ENCODE peak calls at places on chromosome 18, in five cellular contexts. W is GM12878, G is AG10803, X is SJSA1, Z is left ventricle myocardium inferior. E is an unnamed sample.

GRCh38 chr18:71326826-71327225 is 1038.0 kb downstream of the SOCS6 start:
- DNase-seq in X (no peak), W (no peak), Z (no peak), G (no peak), E (no peak)

GRCh38 chr18:53745228-53745967 is 479.1 kb downstream of the MBD2 start:
- DNase-seq in W (no peak), X (no peak), G (peak), Z (no peak), E (no peak)

GRCh38 chr18:3593381-3593903 is 143.5 kb downstream of the TGIF1 start:
- DNase-seq in W (no peak), Z (no peak), X (peak), G (peak), E (peak)

GRCh38 chr18:25310045-25310444 is 41.9 kb downstream of the ZNF521 start:
- DNase-seq in W (no peak), Z (no peak), X (no peak), G (peak), E (peak)

GRCh38 chr18:8780227-8780626 is 74.9 kb downstream of the MTCL1 start:
- DNase-seq in Z (no peak), X (peak), W (no peak), G (no peak), E (peak)

GRCh38 chr18:55588876-55589595 is 1.0 kb upstream of the TCF4 start:
- DNase-seq in X (no peak), G (no peak), W (no peak), Z (no peak), E (peak)

GRCh38 chr18:76579301-76579695 is 84.3 kb upstream of the ZNF516 start:
- DNase-seq in Z (no peak), W (no peak), G (no peak), X (no peak), E (no peak)

GRCh38 chr18:61953641-61954040 is 60.8 kb upstream of the RNF152 start:
- DNase-seq in Z (no peak), G (no peak), W (no peak), X (no peak), E (no peak)

GRCh38 chr18:1965541-1965940 is 605.8 kb downstream of the METTL4 start:
- DNase-seq in X (no peak), Z (no peak), W (no peak), G (no peak), E (no peak)

GRCh38 chr18:11324956-11325873 is 175.8 kb upstream of the PIEZO2 start:
- DNase-seq in W (peak), X (peak), G (peak), Z (no peak), E (peak)

DNA sequence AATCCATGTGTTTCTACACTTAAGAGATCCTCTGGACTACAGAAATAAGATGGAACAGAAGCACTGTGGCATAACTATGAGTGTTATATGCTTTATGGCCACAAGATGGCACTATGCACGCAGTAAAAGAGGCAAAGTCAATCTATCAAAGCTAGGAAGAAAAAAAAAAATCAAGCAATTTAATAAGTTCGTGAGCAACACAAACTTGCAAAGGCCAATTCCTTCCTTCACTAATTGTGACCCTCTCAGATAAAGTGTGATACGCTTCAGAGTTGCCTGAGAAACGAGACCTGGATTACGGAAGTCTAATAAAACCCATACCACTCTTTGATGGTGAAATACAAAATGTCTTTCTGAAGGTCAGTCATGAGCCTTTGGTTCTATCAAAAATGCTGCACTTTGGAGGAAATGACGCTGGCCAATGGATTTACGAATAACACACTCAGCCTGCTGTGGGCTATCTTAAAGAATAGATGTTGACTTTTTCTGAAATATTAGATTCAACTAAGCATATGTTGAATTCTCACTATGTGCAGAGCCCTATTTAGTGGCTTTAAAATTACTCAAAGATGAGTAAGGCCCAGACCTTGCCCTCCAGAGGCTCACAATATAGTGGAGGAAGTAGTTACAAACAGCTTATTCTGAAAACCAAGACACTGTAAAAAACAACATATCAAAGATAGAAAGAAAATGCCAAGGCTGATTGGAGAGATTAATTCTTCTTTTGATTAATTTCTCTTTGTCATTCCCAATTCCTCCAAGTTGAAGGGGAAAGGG is 35.5 kb upstream of the TTR start:
- DNase-seq in X (no peak), G (peak), Z (no peak), W (peak), E (peak)
- H3K4me3 ChIP-seq in X (no peak), G (no peak), Z (no peak), W (no peak), E (no peak)

DNA sequence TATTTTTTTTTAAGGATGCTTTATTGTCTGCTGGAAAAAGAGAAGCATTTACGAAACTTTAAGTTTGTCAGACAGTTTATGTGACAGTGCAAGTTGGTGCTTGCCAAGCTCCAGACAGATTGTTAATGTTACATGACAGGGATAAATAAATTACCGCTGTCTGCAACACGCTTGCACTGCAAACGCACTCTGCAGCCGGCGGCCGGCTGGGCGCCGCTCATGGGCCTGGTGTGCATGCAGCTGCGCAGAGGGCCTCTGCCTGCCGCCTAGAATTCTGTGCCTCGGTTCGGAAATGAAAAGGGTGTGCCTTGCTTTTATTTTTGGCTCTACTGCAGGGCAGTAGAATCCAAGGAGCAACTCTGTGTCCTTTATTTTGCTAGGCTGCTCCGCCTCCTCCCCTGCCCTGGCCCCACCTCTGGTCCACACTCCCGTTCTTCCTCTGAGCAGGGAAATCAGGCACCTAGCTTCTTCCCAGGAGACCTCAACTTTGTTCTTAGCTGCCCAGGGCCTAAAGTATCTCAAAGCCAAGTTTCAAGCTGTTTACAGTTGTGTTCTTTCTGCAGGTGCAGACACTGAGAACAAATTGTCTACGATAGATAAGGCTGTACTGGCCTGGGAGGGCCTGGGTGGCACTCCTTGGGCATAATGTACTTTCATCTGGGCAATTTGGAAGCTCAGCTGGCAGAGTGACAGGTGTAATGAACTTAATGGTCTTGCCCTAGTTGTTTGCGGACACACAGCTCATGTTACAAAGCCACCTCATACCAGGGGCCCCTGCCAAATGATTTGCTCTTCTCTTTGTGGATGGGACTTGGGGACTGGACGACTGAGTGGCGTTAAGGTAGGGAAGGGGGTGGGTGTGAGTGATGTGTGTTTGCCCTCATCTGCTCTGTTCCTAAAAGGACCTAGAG is 4.1 kb downstream of the LDLRAD4 start:
- DNase-seq in W (no peak), G (peak), Z (peak), X (no peak), E (peak)
- H3K4me3 ChIP-seq in W (no peak), G (no peak), Z (peak), X (no peak), E (no peak)

GRCh38 chr18:51811883-51812282 is 528.1 kb upstream of the DCC start:
- DNase-seq in G (no peak), X (no peak), Z (no peak), W (no peak), E (no peak)
- H3K4me3 ChIP-seq in G (no peak), X (no peak), Z (no peak), W (no peak), E (no peak)

DNA sequence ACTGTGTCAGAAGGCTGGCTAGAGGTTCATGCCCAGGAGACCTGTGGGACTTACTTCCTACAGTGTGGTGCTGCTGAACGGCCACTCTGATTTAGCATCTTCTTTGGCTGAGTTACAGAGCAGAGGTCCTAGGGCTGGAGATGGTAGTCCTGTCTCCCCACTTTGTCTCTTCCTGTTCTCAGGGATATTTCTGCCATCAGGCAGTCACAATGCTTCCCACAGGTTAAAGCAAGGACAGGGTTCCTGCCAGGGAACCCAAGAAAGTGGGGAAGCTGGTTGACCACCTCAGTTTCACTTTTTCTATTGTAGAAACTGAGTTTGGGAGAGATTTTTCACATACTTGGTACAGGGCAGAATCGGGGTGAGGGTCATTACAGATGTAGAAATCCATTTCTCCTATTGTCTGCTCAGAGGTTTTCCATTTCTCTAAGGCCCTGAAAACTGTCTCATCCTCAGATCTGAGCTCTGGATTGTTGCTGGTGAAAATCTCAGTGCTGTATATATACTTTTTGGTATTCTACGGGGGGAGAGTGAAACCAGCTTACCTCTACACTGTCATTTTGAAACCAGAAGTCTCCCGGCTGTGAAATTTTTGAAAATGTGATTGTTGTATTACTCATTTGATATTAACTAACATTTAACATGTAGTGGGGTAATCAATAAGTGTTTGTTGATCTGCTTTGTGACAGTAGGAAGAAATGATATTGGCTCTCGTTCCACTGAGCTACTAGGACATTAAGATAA is 37.0 kb upstream of the MEP1B start:
- DNase-seq in Z (no peak), W (peak), X (no peak), G (no peak), E (no peak)
- H3K4me3 ChIP-seq in Z (no peak), W (peak), X (no peak), G (no peak), E (no peak)

GRCh38 chr18:57771183-57771582 is 31.9 kb downstream of the ATP8B1 start:
- DNase-seq in G (no peak), W (no peak), Z (no peak), X (no peak), E (no peak)
- H3K4me3 ChIP-seq in G (no peak), W (no peak), Z (no peak), X (no peak), E (no peak)

E was measured in fibroblast of villous mesenchyme.